ENCODE peak calls at places on chromosome 17, in ten cellular contexts. One of them, this sample, is unnamed.

GRCh38 chr17:13281626-13282025 is 263.8 kb upstream of the ELAC2 start:
- DNase-seq in iris pigment epithelial cell: no peak
- DNase-seq in SHP77: no peak
- DNase-seq in gastrocnemius medialis: no peak
- DNase-seq in aorta: no peak
- DNase-seq in neural progenitor cell: no peak
- DNase-seq in T-helper 22 cell: no peak
- DNase-seq in mesothelial cell of epicardium: no peak
- DNase-seq in fibroblast of pulmonary artery: no peak
- DNase-seq in AG08395: no peak
- DNase-seq in this sample: no peak

GRCh38 chr17:19705201-19705600 is 11.2 kb downstream of the SLC47A2 start:
- DNase-seq in iris pigment epithelial cell: no peak
- DNase-seq in SHP77: no peak
- DNase-seq in gastrocnemius medialis: no peak
- DNase-seq in aorta: no peak
- DNase-seq in neural progenitor cell: no peak
- DNase-seq in T-helper 22 cell: no peak
- DNase-seq in mesothelial cell of epicardium: no peak
- DNase-seq in fibroblast of pulmonary artery: no peak
- DNase-seq in AG08395: no peak
- DNase-seq in this sample: no peak

GRCh38 chr17:10192963-10193362 is 5.4 kb downstream of the GAS7 start:
- DNase-seq in iris pigment epithelial cell: peak; percentile 94
- DNase-seq in SHP77: no peak
- DNase-seq in gastrocnemius medialis: peak; percentile 34
- DNase-seq in aorta: peak; percentile 2
- DNase-seq in neural progenitor cell: no peak
- DNase-seq in T-helper 22 cell: no peak
- DNase-seq in mesothelial cell of epicardium: no peak
- DNase-seq in fibroblast of pulmonary artery: peak; percentile 61
- DNase-seq in AG08395: peak; percentile 86
- DNase-seq in this sample: peak; percentile 61

GRCh38 chr17:61942085-61942484 is 14.3 kb upstream of the INTS2 start:
- DNase-seq in iris pigment epithelial cell: no peak
- DNase-seq in SHP77: no peak
- DNase-seq in gastrocnemius medialis: no peak
- DNase-seq in aorta: no peak
- DNase-seq in neural progenitor cell: no peak
- DNase-seq in T-helper 22 cell: no peak
- DNase-seq in mesothelial cell of epicardium: no peak
- DNase-seq in fibroblast of pulmonary artery: no peak
- DNase-seq in AG08395: no peak
- DNase-seq in this sample: no peak

GRCh38 chr17:36550491-36551417 is 6.0 kb downstream of the GGNBP2 start:
- DNase-seq in iris pigment epithelial cell: no peak
- DNase-seq in SHP77: no peak
- DNase-seq in gastrocnemius medialis: no peak
- DNase-seq in aorta: no peak
- DNase-seq in neural progenitor cell: no peak
- DNase-seq in T-helper 22 cell: no peak
- DNase-seq in mesothelial cell of epicardium: no peak
- DNase-seq in fibroblast of pulmonary artery: no peak
- DNase-seq in AG08395: no peak
- DNase-seq in this sample: no peak

GRCh38 chr17:70454908-70455307 is 285.6 kb downstream of the KCNJ2 start:
- DNase-seq in iris pigment epithelial cell: no peak
- DNase-seq in SHP77: no peak
- DNase-seq in gastrocnemius medialis: no peak
- DNase-seq in aorta: no peak
- DNase-seq in neural progenitor cell: no peak
- DNase-seq in T-helper 22 cell: no peak
- DNase-seq in mesothelial cell of epicardium: no peak
- DNase-seq in fibroblast of pulmonary artery: no peak
- DNase-seq in AG08395: no peak
- DNase-seq in this sample: no peak

GRCh38 chr17:79033741-79034501 is 10.0 kb downstream of the C1QTNF1 start:
- DNase-seq in iris pigment epithelial cell: no peak
- DNase-seq in SHP77: peak; percentile 81
- DNase-seq in gastrocnemius medialis: peak; percentile 41
- DNase-seq in aorta: peak; percentile 79
- DNase-seq in neural progenitor cell: no peak
- DNase-seq in T-helper 22 cell: no peak
- DNase-seq in mesothelial cell of epicardium: no peak
- DNase-seq in fibroblast of pulmonary artery: no peak
- DNase-seq in AG08395: no peak
- DNase-seq in this sample: no peak

GRCh38 chr17:81898029-81898866 is 3.8 kb upstream of the NPB start:
- DNase-seq in iris pigment epithelial cell: peak; percentile 80
- DNase-seq in SHP77: no peak
- DNase-seq in gastrocnemius medialis: no peak
- DNase-seq in aorta: no peak
- DNase-seq in neural progenitor cell: no peak
- DNase-seq in T-helper 22 cell: no peak
- DNase-seq in mesothelial cell of epicardium: no peak
- DNase-seq in fibroblast of pulmonary artery: peak; percentile 62
- DNase-seq in AG08395: peak; percentile 88
- DNase-seq in this sample: peak; percentile 84

GRCh38 chr17:39000021-39000601 is 32.9 kb upstream of the FBXO47 start:
- DNase-seq in iris pigment epithelial cell: no peak
- DNase-seq in SHP77: no peak
- DNase-seq in gastrocnemius medialis: no peak
- DNase-seq in aorta: no peak
- DNase-seq in neural progenitor cell: no peak
- DNase-seq in T-helper 22 cell: no peak
- DNase-seq in mesothelial cell of epicardium: no peak
- DNase-seq in fibroblast of pulmonary artery: no peak
- DNase-seq in AG08395: no peak
- DNase-seq in this sample: no peak

GRCh38 chr17:51627776-51628175 is 367.4 kb downstream of the UTP18 start:
- DNase-seq in iris pigment epithelial cell: no peak
- DNase-seq in SHP77: no peak
- DNase-seq in gastrocnemius medialis: no peak
- DNase-seq in aorta: no peak
- DNase-seq in neural progenitor cell: no peak
- DNase-seq in T-helper 22 cell: no peak
- DNase-seq in mesothelial cell of epicardium: no peak
- DNase-seq in fibroblast of pulmonary artery: no peak
- DNase-seq in AG08395: no peak
- DNase-seq in this sample: no peak

GRCh38 chr17:35786941-35787432 is 8.5 kb downstream of the MMP28 start:
- DNase-seq in iris pigment epithelial cell: peak; percentile 63
- DNase-seq in SHP77: no peak
- DNase-seq in gastrocnemius medialis: no peak
- DNase-seq in aorta: no peak
- DNase-seq in neural progenitor cell: no peak
- DNase-seq in T-helper 22 cell: no peak
- DNase-seq in mesothelial cell of epicardium: no peak
- DNase-seq in fibroblast of pulmonary artery: no peak
- DNase-seq in AG08395: no peak
- DNase-seq in this sample: no peak

This sample was measured in stromal cell of bone marrow.